ENCODE peak calls at places on chromosomes 11 and 22, in four cellular contexts. W is cardiac muscle cell, E is right cardiac atrium, O is left ventricle myocardium inferior. D is an unnamed sample. For H3K27me3, the result is how much of the 10 kb centered on the place peaks cover.

GRCh38 chr22:47738472-47739013 is 976.1 kb downstream of the TBC1D22A start:
- DNase-seq in W (no peak), E (no peak), O (no peak), D (no peak)

GRCh38 chr22:35399114-35399677 is 744 bp upstream of the MCM5 start:
- DNase-seq in W (no peak), E (no peak), O (no peak), D (no peak)

GRCh38 chr11:60786811-60787567 is 1.9 kb downstream of the MS4A10 start:
- DNase-seq in W (peak), E (peak), O (peak), D (no peak)

GRCh38 chr11:2869561-2870427 is 15.8 kb downstream of the CDKN1C start:
- DNase-seq in W (no peak), E (no peak), O (no peak), D (no peak)

GRCh38 chr11:93936416-93936815 is 84.7 kb upstream of the HEPHL1 start:
- DNase-seq in W (no peak), E (no peak), O (no peak), D (no peak)

GRCh38 chr11:11555228-11555627 is 66.6 kb downstream of the GALNT18 start:
- DNase-seq in W (peak), E (peak), O (peak), D (no peak)

GRCh38 chr11:70111269-70112016 is 33.3 kb downstream of the ANO1 start:
- DNase-seq in W (peak), E (peak), O (peak), D (peak)

GRCh38 chr22:24564376-24565058 is 8.7 kb downstream of the SNRPD3 start:
- DNase-seq in W (no peak), E (no peak), O (no peak), D (no peak)

GRCh38 chr22:42932857-42933782 is 76.0 kb upstream of the ARFGAP3 start:
- DNase-seq in W (no peak), E (no peak), O (no peak), D (no peak)

GRCh38 chr11:6249822-6250555 is 9.6 kb upstream of the CCKBR start:
- DNase-seq in W (no peak), E (peak), O (peak), D (no peak)

GRCh38 chr22:38083931-38084631 is at the start of gene SLC16A8:
- DNase-seq in W (no peak), E (no peak), O (no peak), D (peak)

GRCh38 chr11:45803981-45804805 is 756 bp upstream of the SLC35C1 start:
- DNase-seq in W (peak), E (peak), O (peak), D (no peak)

GRCh38 chr11:129639300-129639699 is 176.3 kb upstream of the TMEM45B start:
- DNase-seq in W (no peak), E (no peak), O (no peak), D (no peak)

GRCh38 chr22:41201146-41201545 is 4.0 kb upstream of the L3MBTL2 start:
- DNase-seq in W (no peak), E (no peak), O (no peak), D (no peak)

GRCh38 chr11:44539971-44540370 is 25.5 kb upstream of the CD82 start:
- DNase-seq in W (no peak), E (no peak), O (no peak), D (no peak)

GRCh38 chr11:4181780-4182721 is 87.5 kb downstream of the RRM1 start:
- DNase-seq in W (peak), E (peak), O (peak), D (peak)

GRCh38 chr11:119205080-119205479 is 1.1 kb upstream of the CBL start:
- DNase-seq in W (no peak), E (peak), O (peak), D (no peak)

GRCh38 chr11:79493555-79494171 is 52.8 kb upstream of the TENM4 start:
- DNase-seq in W (peak), E (peak), O (peak), D (peak)

GRCh38 chr11:79610678-79611077 is 169.8 kb upstream of the TENM4 start:
- DNase-seq in W (no peak), E (no peak), O (no peak), D (no peak)

GRCh38 chr11:35853871-35854270 is 90.0 kb upstream of the LDLRAD3 start:
- DNase-seq in W (no peak), E (no peak), O (no peak), D (no peak)

GRCh38 chr11:58394195-58394594 is 12.5 kb downstream of the OR5B3 start:
- DNase-seq in W (no peak), E (no peak), O (no peak), D (no peak)

GRCh38 chr11:17479284-17480214 is 2.9 kb upstream of the ABCC8 start:
- DNase-seq in W (peak), E (peak), O (no peak), D (peak)

GRCh38 chr11:15053201-15053685 is 20.1 kb upstream of the CALCB start:
- DNase-seq in W (no peak), E (no peak), O (no peak), D (no peak)

GRCh38 chr22:44331881-44332714 is 19.3 kb upstream of the SHISAL1 start:
- DNase-seq in W (peak), E (no peak), O (peak), D (no peak)

DNA sequence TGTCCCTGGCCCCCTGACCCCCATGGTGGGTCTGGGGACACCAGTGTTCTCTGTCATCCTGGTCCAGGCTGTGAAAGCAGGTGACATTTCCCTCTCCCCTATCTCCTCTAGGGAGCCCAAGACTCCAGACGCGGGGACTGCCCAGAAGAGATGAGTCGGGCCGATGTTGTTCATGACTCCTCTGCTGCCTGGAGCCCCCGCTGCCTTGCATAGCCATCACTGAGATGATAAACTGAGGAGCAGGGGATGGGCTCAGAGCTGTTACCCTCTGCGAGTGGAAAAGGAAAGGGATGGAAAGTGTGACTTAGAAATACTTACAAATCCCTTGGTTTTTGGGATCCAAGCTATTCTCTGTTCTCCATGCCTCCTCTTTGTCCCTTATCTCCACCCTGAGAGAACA is 209.6 kb downstream of the DSCAML1 start:
- DNase-seq in W (no peak), E (no peak), O (no peak), D (no peak)
- H3K27me3 ChIP-seq in W (half or more), E (under half), O (under half), D (under half)

GRCh38 chr22:22752556-22753477 is 108.4 kb downstream of the GGTLC2 start:
- DNase-seq in W (no peak), E (peak), O (no peak), D (no peak)
- H3K4me3 ChIP-seq in W (no peak), E (no peak), O (no peak), D (no peak)

DNA sequence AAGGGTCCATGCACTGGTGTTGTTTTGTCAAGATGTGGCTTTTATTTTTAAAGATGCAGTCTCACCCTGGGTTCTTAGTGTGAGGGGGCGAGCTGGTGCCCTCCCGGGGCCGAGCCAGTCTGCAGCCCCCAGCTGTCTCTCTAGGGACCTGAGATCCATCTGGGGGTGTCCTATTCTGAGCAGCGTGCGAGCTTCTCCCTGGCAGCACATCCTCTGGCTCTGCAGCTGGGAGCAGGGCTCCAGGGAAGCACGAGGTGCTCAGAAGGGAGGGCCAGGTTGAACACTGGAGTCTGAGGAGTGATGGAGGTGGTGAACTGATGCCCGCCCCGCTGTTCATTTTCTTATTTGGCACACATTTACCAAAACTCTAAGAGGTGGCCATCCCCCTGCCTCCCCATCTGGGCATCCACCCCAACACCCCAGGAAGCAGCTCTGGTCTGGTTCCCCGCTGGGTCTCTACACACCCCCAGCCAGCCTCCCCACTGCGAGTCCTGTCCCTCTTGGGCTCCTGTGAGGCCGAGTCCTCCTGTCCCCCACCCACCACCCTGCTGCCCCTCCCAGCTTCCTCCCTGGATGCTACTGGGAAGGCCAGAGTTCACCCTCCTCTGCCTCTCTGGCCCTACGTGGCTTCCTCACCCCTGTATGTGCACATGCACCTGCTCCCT is 956.4 kb downstream of the BRD1 start:
- DNase-seq in W (no peak), E (no peak), O (peak), D (no peak)
- H3K27me3 ChIP-seq in W (under half), E (under half), O (half or more), D (under half)

GRCh38 chr22:29873943-29874342 is 9.0 kb upstream of the MTMR3 start:
- DNase-seq in W (no peak), E (no peak), O (no peak), D (no peak)
- H3K4me3 ChIP-seq in W (no peak), E (no peak), O (no peak), D (no peak)

GRCh38 chr11:57199330-57199729 is 17.6 kb downstream of the LRRC55 start:
- DNase-seq in W (no peak), E (no peak), O (no peak), D (no peak)
- H3K27me3 ChIP-seq in W (under half), E (under half), O (under half), D (under half)

DNA sequence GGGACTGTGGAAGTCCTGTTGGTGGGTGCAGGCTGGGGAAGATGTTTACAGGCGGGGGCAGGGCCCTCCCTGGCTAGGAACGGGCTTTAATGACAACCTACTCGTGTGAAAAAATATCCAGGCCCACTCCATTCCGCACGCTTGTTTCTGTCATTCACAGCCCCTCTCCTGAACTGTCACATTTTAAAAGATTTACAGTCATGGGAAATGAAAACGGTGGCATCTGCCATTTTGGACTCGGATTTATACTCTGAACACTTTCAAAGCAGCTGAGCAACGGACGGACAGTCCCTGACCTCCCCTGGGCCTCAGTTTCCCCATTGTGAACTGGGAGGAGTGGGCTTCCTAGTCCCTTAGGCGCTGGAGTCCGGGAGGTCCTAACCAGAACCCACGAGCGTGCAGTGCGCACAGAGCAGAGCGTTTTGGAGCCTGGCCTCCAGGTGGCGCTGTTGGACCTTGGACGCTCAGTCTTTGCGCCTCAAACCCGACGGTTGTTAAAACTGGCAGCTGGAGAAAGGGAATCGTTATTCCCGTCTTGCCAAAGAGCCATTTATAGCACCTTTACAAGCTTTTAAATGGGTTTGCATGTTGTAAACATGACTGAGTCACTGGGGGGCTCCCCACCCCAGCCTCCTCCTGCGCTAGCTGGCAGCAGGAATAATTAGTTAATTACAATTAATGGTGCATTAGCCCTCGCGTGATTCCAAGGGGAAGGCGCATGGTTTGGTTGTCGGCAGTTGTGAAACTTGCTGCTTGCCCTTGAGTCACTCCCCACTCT is 75.3 kb downstream of the FBLN1 start:
- DNase-seq in W (peak), E (peak), O (peak), D (peak)
- H3K4me3 ChIP-seq in W (no peak), E (no peak), O (no peak), D (no peak)

GRCh38 chr22:39727541-39727940 is 157.0 kb downstream of the CACNA1I start:
- DNase-seq in W (no peak), E (no peak), O (no peak), D (no peak)

GRCh38 chr22:39731481-39731880 is 160.9 kb downstream of the CACNA1I start:
- DNase-seq in W (no peak), E (no peak), O (no peak), D (no peak)

GRCh38 chr22:39729141-39729934 is 158.8 kb downstream of the CACNA1I start:
- DNase-seq in W (no peak), E (no peak), O (no peak), D (no peak)

GRCh38 chr22:39725351-39726035 is 154.9 kb downstream of the CACNA1I start:
- DNase-seq in W (peak), E (no peak), O (no peak), D (no peak)

GRCh38 chr22:39728236-39728860 is 157.8 kb downstream of the CACNA1I start:
- DNase-seq in W (no peak), E (no peak), O (no peak), D (no peak)
- H3K27me3 ChIP-seq in W (under half), E (under half), O (half or more), D (under half)

DNA sequence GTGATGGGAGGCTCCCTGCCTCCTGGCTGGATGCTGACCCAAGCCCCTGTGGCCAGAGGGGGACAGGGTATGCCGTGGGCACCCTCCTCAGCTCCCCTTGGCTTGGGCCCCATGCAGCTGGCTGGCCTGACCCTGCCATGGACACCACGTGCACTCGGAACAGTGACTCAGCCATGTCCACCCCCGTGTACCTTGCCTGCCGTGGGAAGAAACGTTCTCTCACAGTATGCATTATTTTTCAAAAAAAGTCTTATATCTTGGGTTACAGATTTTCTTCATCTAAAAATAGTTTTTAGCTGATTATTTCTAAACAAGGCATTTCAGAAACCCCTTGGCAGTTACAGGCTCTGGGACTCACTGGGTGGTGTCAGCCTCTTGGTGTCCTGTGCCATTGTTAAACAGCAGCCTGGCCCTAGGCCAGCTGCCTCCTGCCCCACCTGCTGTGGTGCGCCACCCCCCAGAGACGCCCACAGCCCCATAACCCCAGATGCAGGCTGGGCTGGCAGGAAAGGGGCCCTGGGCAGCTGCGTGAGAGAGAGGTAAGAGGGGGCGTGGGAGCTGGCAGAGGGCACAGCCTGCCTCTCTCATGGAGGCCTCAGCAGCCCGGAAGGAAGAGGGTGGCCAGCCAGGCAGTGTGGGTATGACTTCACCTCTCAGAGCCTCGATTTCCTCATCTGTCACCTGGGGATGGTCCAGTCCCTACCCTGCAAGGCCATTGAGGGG is 99.8 kb downstream of the MORC2 start:
- DNase-seq in W (no peak), E (no peak), O (no peak), D (no peak)
- H3K4me3 ChIP-seq in W (no peak), E (no peak), O (no peak), D (no peak)

DNA sequence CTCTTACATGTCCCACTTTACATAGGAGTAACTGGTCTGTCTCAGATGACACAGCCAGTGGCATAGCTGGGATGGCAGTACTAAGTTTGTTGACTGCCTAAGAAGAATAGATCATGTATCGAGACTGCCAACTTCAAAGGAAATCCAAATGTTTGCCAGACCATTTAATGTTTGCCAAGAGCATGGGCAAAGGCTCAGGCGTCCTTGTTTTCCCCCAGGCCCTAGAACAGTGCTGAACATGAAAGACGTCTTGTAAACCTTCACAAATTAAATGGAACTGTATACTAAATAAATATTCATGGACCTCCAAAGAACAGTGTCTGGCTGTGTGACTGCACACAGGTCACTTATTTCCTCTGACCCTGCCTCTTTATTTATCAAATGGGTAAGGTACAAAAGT is 234.7 kb upstream of the CCDC90B start:
- DNase-seq in W (no peak), E (no peak), O (no peak), D (no peak)
- H3K27me3 ChIP-seq in W (under half), E (under half), O (under half), D (under half)

DNA sequence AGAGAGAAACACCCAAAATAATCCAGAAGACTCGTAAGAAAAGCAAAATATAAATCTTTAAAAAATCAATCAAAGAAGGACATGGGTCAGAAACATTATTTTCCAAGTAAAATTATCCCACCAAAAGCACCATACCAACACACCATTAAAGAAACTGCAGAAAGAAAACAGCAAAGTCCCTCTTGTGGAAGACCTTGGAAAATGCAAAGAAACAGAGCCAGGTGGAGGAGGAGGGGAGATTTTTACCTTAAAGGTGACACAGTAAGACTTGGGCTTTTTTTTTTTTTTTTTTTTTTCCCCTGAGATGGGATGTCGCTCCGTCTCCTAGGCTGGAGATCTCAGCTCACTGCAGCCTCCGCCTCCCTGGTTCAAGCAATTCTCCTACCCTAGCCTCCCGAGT is 123.8 kb downstream of the LARGE1 start:
- DNase-seq in W (no peak), E (no peak), O (no peak), D (no peak)
- H3K4me3 ChIP-seq in W (no peak), E (no peak), O (no peak), D (no peak)